ENCODE peak calls at places on chromosomes 5 and 9, in four cellular contexts. G is CD4-positive, alpha-beta T cell; D is prostate gland; W is substantia nigra. R is an unnamed sample.

GRCh38 chr5:179812997-179813607 is 6.4 kb upstream of the MGAT4B start:
- DNase-seq in G (no peak), D (no peak), W (no peak), R (no peak)

GRCh38 chr5:51488803-51489642 is 105.8 kb downstream of the ISL1 start:
- DNase-seq in G (no peak), D (no peak), W (no peak), R (no peak)

GRCh38 chr9:125551781-125552180 is 155.2 kb downstream of the MAPKAP1 start:
- DNase-seq in G (no peak), D (no peak), W (no peak), R (no peak)

GRCh38 chr5:76401801-76402250 is 1.3 kb upstream of the IQGAP2 start:
- DNase-seq in G (no peak), D (no peak), W (no peak), R (no peak)

GRCh38 chr9:2066312-2067273 is 51.4 kb downstream of the SMARCA2 start:
- DNase-seq in G (no peak), D (peak), W (no peak), R (peak)

GRCh38 chr9:123959787-123960186 is 29.9 kb upstream of the DENND1A start:
- DNase-seq in G (no peak), D (no peak), W (no peak), R (no peak)

GRCh38 chr5:13814293-13814692 is 130.2 kb downstream of the DNAH5 start:
- DNase-seq in G (no peak), D (no peak), W (no peak), R (no peak)

GRCh38 chr5:62606878-62607277 is 28.3 kb downstream of the LRRC70 start:
- DNase-seq in G (no peak), D (no peak), W (no peak), R (no peak)

GRCh38 chr9:134558124-134558805 is 83.3 kb upstream of the COL5A1 start:
- DNase-seq in G (no peak), D (no peak), W (no peak), R (peak)

GRCh38 chr5:131252824-131253171 is 11.1 kb upstream of the CDC42SE2 start:
- DNase-seq in G (peak), D (no peak), W (no peak), R (no peak)

GRCh38 chr5:134091626-134092121 is 22.8 kb upstream of the TCF7 start:
- DNase-seq in G (no peak), D (no peak), W (no peak), R (no peak)

DNA sequence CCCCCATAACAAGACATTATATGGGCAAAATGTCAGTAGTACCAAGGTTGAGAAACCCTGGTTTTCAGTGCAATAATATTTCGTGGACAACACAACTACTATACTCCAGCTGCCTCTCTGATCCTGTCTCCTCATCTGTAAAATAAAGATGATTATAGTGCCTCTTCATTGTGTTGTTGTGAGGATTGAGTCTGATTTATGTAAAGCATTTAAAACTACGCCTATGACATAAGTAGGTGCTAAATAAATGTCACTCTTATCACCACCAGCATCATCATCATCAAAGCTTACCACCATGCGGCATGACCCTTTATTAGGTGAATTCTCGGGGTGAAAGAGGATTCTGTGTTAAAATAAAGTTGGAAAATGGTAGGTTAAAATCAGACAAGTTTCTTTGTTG is 67.8 kb upstream of the IFNE start:
- DNase-seq in G (no peak), D (no peak), W (no peak), R (no peak)
- H3K27ac ChIP-seq in G (no peak), D (no peak), W (no peak), R (peak)

DNA sequence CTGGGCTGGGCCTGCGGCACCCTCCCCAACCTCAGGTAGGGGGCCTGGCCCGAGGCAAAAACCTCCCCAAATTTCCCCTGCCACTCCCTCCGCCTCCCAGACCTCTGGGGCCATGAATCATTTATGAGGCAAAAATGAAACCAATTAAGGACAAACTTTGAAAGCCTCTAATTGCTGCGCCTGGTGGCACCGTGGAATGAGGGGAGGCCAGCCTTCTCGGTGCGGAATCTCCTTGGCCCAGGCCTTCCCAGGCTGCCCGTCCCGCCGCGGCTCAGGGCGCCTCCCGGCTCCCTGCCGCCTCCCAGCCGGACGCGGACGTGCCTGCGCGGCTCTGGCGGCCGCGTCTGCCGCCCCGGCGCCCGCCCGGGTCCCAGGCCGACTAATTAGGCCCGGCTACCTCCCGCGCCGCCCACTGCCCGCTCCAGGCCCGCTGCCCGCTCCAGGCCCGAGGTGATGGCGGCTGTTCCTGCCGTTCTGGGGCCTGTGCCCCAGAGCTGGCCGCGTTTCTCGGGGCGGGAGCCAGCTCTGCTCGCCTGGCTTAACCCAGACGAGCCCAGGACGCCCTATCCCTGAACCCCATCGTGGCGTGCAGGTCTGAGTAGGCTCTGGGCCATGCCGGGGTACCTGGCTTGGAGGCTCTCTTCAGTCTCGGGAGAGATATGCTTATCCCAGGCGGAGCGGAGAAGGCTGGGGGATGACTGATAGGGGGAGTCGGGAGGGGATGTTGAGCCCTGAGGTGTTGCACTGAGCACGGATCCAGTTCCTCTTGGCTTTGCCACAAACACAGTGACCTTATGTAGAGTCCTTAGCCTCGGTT is 20.1 kb downstream of the CXXC5 start:
- DNase-seq in G (no peak), D (no peak), W (peak), R (no peak)
- H3K27ac ChIP-seq in G (no peak), D (peak), W (peak), R (peak)

DNA sequence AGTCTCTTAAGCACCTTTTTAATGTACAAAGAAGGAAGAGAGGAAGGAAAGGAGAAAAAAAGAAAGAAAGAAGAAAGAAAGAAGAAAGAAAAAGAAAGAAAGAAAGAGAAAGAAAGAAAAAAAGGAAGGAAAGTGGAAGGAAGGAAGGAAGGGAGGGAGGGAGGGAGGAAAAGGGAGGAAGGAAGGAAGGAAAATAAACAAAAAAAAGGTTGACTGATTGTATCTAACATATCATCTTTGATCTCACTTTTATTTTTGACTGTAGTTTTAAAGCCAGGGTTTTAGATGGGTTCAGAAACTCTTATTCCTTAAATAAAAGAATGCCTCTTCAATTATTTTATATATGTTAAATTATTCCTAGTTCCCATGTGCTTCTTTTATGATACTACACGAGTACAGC is 794.5 kb downstream of the CDH12 start:
- DNase-seq in G (no peak), D (no peak), W (no peak), R (no peak)
- H3K27ac ChIP-seq in G (no peak), D (no peak), W (no peak), R (no peak)

GRCh38 chr5:172180936-172181335 is 7.1 kb downstream of the STK10 start:
- DNase-seq in G (no peak), D (no peak), W (no peak), R (no peak)

GRCh38 chr5:172185096-172185461 is 2.9 kb downstream of the STK10 start:
- DNase-seq in G (no peak), D (no peak), W (no peak), R (no peak)

GRCh38 chr5:172183881-172184280 is 4.1 kb downstream of the STK10 start:
- DNase-seq in G (no peak), D (no peak), W (no peak), R (no peak)

GRCh38 chr5:172179032-172179989 is 8.7 kb downstream of the STK10 start:
- DNase-seq in G (peak), D (no peak), W (no peak), R (peak)

GRCh38 chr5:172182291-172182690 is 5.7 kb downstream of the STK10 start:
- DNase-seq in G (no peak), D (no peak), W (no peak), R (no peak)
- H3K27ac ChIP-seq in G (peak), D (no peak), W (no peak), R (no peak)